ENCODE peak calls at places on chromosomes 1 and 21, in nine cellular contexts. L is CD8-positive, alpha-beta T cell; I is mucosa of descending colon; Q is upper lobe of left lung; B is PC-3; G is HepG2; P is body of pancreas; O is heart right ventricle; H is upper lobe of right lung. X is an unnamed sample. For H3K4me1, the result is how much of the 10 kb centered on the place peaks cover.

GRCh38 chr21:37130971-37131370 is 57.9 kb downstream of the TTC3 start:
- ATAC-seq in L (no peak), I (no peak), Q (no peak), B (peak), G (no peak), P (no peak), O (no peak), H (no peak), X (no peak)

GRCh38 chr1:111559736-111560279 is 56.4 kb upstream of the ADORA3 start:
- ATAC-seq in L (no peak), I (no peak), Q (no peak), B (no peak), G (peak), P (no peak), O (no peak), H (peak), X (no peak)

GRCh38 chr1:193338194-193338593 is 151.8 kb upstream of the B3GALT2 start:
- ATAC-seq in L (no peak), I (peak), Q (no peak), B (peak), G (no peak), P (peak), O (no peak), H (no peak), X (no peak)

GRCh38 chr1:33616780-33617179 is 144.3 kb downstream of the ZSCAN20 start:
- ATAC-seq in L (no peak), I (no peak), Q (no peak), B (no peak), G (no peak), P (no peak), O (no peak), H (no peak), X (no peak)

GRCh38 chr1:89555550-89555949 is 30.9 kb downstream of the LRRC8B start:
- ATAC-seq in L (no peak), I (no peak), Q (no peak), B (no peak), G (no peak), P (no peak), O (no peak), H (no peak), X (no peak)

GRCh38 chr1:62444701-62445100 is 7.9 kb downstream of the USP1 start:
- ATAC-seq in L (no peak), I (no peak), Q (no peak), B (no peak), G (no peak), P (no peak), O (no peak), H (no peak), X (no peak)

GRCh38 chr1:209584186-209584776 is 767 bp downstream of the CAMK1G start:
- ATAC-seq in L (no peak), I (no peak), Q (no peak), B (no peak), G (no peak), P (no peak), O (no peak), H (no peak), X (no peak)

GRCh38 chr1:213438339-213438738 is 387.3 kb downstream of the RPS6KC1 start:
- ATAC-seq in L (no peak), I (no peak), Q (no peak), B (no peak), G (no peak), P (no peak), O (no peak), H (no peak), X (no peak)

GRCh38 chr1:156124557-156125483 is 10.3 kb downstream of the LMNA start:
- ATAC-seq in L (peak), I (peak), Q (no peak), B (no peak), G (no peak), P (no peak), O (no peak), H (peak), X (no peak)

GRCh38 chr1:208269338-208269666 is 25.1 kb upstream of the PLXNA2 start:
- ATAC-seq in L (no peak), I (no peak), Q (no peak), B (no peak), G (no peak), P (no peak), O (peak), H (no peak), X (no peak)

GRCh38 chr1:16137890-16138467 is 17.9 kb downstream of the EPHA2 start:
- ATAC-seq in L (no peak), I (no peak), Q (no peak), B (no peak), G (peak), P (no peak), O (no peak), H (no peak), X (no peak)

GRCh38 chr1:16141573-16142336 is 14.1 kb downstream of the EPHA2 start:
- ATAC-seq in L (no peak), I (no peak), Q (no peak), B (no peak), G (no peak), P (no peak), O (no peak), H (no peak), X (no peak)

GRCh38 chr1:16138772-16139221 is 17.1 kb downstream of the EPHA2 start:
- ATAC-seq in L (no peak), I (peak), Q (no peak), B (peak), G (no peak), P (no peak), O (peak), H (no peak), X (peak)

GRCh38 chr1:16139473-16139962 is 16.4 kb downstream of the EPHA2 start:
- ATAC-seq in L (no peak), I (no peak), Q (no peak), B (peak), G (no peak), P (no peak), O (no peak), H (no peak), X (no peak)

DNA sequence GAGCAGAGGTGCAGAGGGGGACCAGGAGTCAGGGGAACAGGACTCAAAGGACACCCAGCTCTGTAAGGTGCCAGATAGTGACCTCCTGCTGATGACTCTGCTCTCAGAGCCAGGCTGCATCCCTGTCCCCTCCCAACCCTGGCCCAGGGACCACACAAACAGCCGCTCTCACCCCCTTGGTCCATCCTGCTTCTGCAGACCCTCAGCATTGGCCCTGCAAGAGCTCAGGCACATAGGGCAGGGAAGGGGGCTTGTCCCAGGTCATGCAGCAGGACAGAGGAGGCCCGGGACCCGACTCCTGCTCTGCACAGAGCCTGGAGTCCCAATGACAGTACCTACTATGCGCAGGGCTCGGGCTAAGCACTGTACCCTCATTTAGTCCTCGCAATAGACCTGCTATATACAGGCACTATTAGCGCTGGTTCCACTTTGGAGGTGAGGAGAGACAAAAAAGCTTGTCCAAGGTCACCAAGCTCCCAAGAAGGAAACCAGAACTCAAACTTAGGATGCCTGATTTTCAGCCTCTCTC is 15.7 kb downstream of the EPHA2 start:
- ATAC-seq in L (no peak), I (no peak), Q (no peak), B (peak), G (no peak), P (no peak), O (no peak), H (no peak), X (no peak)
- H3K4me1 ChIP-seq in L (under half), I (under half), Q (half or more), B (half or more), G (half or more), P (under half), O (half or more), H (half or more), X (under half)

GRCh38 chr1:40081874-40082273 is 15.2 kb downstream of the PPT1 start:
- ATAC-seq in L (no peak), I (no peak), Q (no peak), B (no peak), G (no peak), P (no peak), O (no peak), H (no peak), X (no peak)
- H3K4me1 ChIP-seq in L (under half), I (under half), Q (under half), B (under half), G (under half), P (under half), O (under half), H (under half), X (under half)

GRCh38 chr1:87328121-87329050 is at the start of gene LMO4:
- ATAC-seq in L (peak), I (peak), Q (peak), B (peak), G (peak), P (peak), O (peak), H (peak), X (peak)

GRCh38 chr1:87330954-87331318 is 2.3 kb downstream of the LMO4 start:
- ATAC-seq in L (no peak), I (no peak), Q (no peak), B (no peak), G (no peak), P (no peak), O (no peak), H (no peak), X (no peak)

GRCh38 chr1:87330201-87330953 is 1.7 kb downstream of the LMO4 start:
- ATAC-seq in L (no peak), I (no peak), Q (no peak), B (no peak), G (no peak), P (no peak), O (no peak), H (no peak), X (no peak)

GRCh38 chr1:87329051-87329755 is 523 bp downstream of the LMO4 start:
- ATAC-seq in L (peak), I (peak), Q (peak), B (no peak), G (peak), P (peak), O (peak), H (peak), X (no peak)

DNA sequence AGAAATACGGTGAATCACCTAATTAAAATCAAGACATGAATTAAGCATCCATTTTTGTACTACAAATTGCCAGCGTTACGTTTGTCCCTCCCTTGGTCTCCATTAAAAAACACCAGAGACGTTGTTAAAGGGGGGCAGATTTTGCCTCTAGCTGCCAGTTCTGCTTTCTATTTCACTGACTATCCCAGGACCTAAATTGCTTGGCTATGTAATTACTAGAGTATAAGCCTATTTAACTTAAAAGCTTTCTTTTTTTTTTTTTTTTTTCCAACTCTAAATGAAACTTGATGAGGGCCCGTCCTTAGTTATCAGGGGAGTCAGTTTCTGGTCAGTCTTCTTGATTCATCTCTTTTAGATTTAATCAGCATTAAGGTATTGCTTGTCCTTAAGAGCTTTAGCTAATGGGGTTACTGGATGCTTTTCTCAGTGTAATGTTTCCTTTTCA is 1.1 kb downstream of the LMO4 start:
- ATAC-seq in L (no peak), I (no peak), Q (no peak), B (no peak), G (no peak), P (no peak), O (no peak), H (no peak), X (no peak)
- H3K4me1 ChIP-seq in L (under half), I (under half), Q (under half), B (under half), G (under half), P (under half), O (under half), H (under half), X (under half)

GRCh38 chr1:94385354-94385947 is 32.7 kb upstream of the ABCD3 start:
- ATAC-seq in L (no peak), I (peak), Q (peak), B (no peak), G (peak), P (no peak), O (no peak), H (peak), X (no peak)

GRCh38 chr1:94382163-94382562 is 36.0 kb upstream of the ABCD3 start:
- ATAC-seq in L (no peak), I (peak), Q (peak), B (no peak), G (no peak), P (peak), O (no peak), H (peak), X (no peak)

GRCh38 chr1:94383966-94384408 is 34.2 kb upstream of the ABCD3 start:
- ATAC-seq in L (no peak), I (peak), Q (peak), B (peak), G (peak), P (peak), O (peak), H (peak), X (no peak)

GRCh38 chr1:94384485-94385353 is 33.5 kb upstream of the ABCD3 start:
- ATAC-seq in L (peak), I (peak), Q (peak), B (no peak), G (peak), P (peak), O (no peak), H (peak), X (no peak)

GRCh38 chr1:94379615-94380014 is 38.6 kb upstream of the ABCD3 start:
- ATAC-seq in L (no peak), I (no peak), Q (no peak), B (no peak), G (peak), P (no peak), O (peak), H (no peak), X (no peak)
- H3K4me1 ChIP-seq in L (under half), I (under half), Q (under half), B (under half), G (half or more), P (half or more), O (under half), H (under half), X (under half)

GRCh38 chr1:15573477-15573876 is 11.4 kb downstream of the AGMAT start:
- ATAC-seq in L (no peak), I (no peak), Q (no peak), B (no peak), G (no peak), P (no peak), O (no peak), H (no peak), X (no peak)
- H3K4me1 ChIP-seq in L (under half), I (under half), Q (under half), B (under half), G (under half), P (under half), O (under half), H (under half), X (under half)

GRCh38 chr1:197915797-197916686 is 1.1 kb upstream of the LHX9 start:
- ATAC-seq in L (no peak), I (peak), Q (no peak), B (peak), G (peak), P (peak), O (peak), H (peak), X (peak)
- H3K4me1 ChIP-seq in L (half or more), I (half or more), Q (half or more), B (under half), G (half or more), P (half or more), O (half or more), H (half or more), X (half or more)